ENCODE peak calls at places on chromosomes 5 and 9, in four cellular contexts. One of them, this sample, is unnamed.

GRCh38 chr9:85978496-85978895 is 37.5 kb downstream of the NAA35 start:
- DNase-seq in uterus: no peak
- DNase-seq in GM23338: no peak
- DNase-seq in OCI-LY7: no peak
- DNase-seq in this sample: no peak

GRCh38 chr9:125433461-125434001 is 171.9 kb downstream of the GAPVD1 start:
- DNase-seq in OCI-LY7: no peak
- DNase-seq in GM23338: no peak
- DNase-seq in uterus: no peak
- DNase-seq in this sample: no peak

GRCh38 chr5:97009212-97009898 is 73.5 kb downstream of the LNPEP start:
- DNase-seq in OCI-LY7: peak
- DNase-seq in GM23338: no peak
- DNase-seq in uterus: no peak
- DNase-seq in this sample: no peak

GRCh38 chr9:136996361-136997281 is at the start of gene CLIC3:
- DNase-seq in uterus: no peak
- DNase-seq in OCI-LY7: peak
- DNase-seq in GM23338: peak
- DNase-seq in this sample: no peak

GRCh38 chr5:84149094-84149493 is 235.6 kb downstream of the EDIL3 start:
- DNase-seq in uterus: no peak
- DNase-seq in OCI-LY7: no peak
- DNase-seq in GM23338: peak
- DNase-seq in this sample: no peak

GRCh38 chr9:132849168-132849831 is 28.8 kb downstream of the AK8 start:
- DNase-seq in GM23338: no peak
- DNase-seq in OCI-LY7: no peak
- DNase-seq in uterus: no peak
- DNase-seq in this sample: no peak

GRCh38 chr9:4143951-4144717 is 155.7 kb downstream of the GLIS3 start:
- DNase-seq in uterus: no peak
- DNase-seq in OCI-LY7: no peak
- DNase-seq in GM23338: peak
- DNase-seq in this sample: no peak

GRCh38 chr5:180135128-180135955 is 63.8 kb upstream of the RNF130 start:
- DNase-seq in GM23338: no peak
- DNase-seq in uterus: no peak
- DNase-seq in OCI-LY7: no peak
- DNase-seq in this sample: peak

GRCh38 chr5:99035942-99036341 is 107.1 kb upstream of the CHD1 start:
- DNase-seq in uterus: no peak
- DNase-seq in GM23338: no peak
- DNase-seq in OCI-LY7: no peak
- DNase-seq in this sample: no peak

GRCh38 chr9:89477395-89477794 is 20.5 kb downstream of the SEMA4D start:
- DNase-seq in GM23338: no peak
- DNase-seq in OCI-LY7: no peak
- DNase-seq in uterus: no peak
- DNase-seq in this sample: no peak

GRCh38 chr5:142399899-142400298 is 75.1 kb upstream of the SPRY4 start:
- DNase-seq in uterus: no peak
- DNase-seq in OCI-LY7: no peak
- DNase-seq in GM23338: no peak
- DNase-seq in this sample: no peak

GRCh38 chr9:136899196-136899595 is 12.9 kb downstream of the TRAF2 start:
- DNase-seq in GM23338: no peak
- DNase-seq in OCI-LY7: no peak
- DNase-seq in uterus: no peak
- DNase-seq in this sample: no peak

GRCh38 chr5:16757989-16758501 is 141.2 kb upstream of the RETREG1 start:
- DNase-seq in OCI-LY7: no peak
- DNase-seq in GM23338: no peak
- DNase-seq in uterus: no peak
- DNase-seq in this sample: no peak

GRCh38 chr5:1999794-2000193 is 117.1 kb upstream of the IRX4 start:
- DNase-seq in GM23338: no peak
- DNase-seq in OCI-LY7: no peak
- DNase-seq in uterus: no peak
- DNase-seq in this sample: no peak

GRCh38 chr5:126351138-126351537 is 72.1 kb upstream of the GRAMD2B start:
- DNase-seq in GM23338: no peak
- DNase-seq in OCI-LY7: no peak
- DNase-seq in uterus: no peak
- DNase-seq in this sample: no peak

GRCh38 chr9:111621895-111622480 is 9.1 kb upstream of the DNAJC25 start:
- DNase-seq in uterus: peak
- DNase-seq in OCI-LY7: peak
- DNase-seq in GM23338: peak
- DNase-seq in this sample: no peak

DNA sequence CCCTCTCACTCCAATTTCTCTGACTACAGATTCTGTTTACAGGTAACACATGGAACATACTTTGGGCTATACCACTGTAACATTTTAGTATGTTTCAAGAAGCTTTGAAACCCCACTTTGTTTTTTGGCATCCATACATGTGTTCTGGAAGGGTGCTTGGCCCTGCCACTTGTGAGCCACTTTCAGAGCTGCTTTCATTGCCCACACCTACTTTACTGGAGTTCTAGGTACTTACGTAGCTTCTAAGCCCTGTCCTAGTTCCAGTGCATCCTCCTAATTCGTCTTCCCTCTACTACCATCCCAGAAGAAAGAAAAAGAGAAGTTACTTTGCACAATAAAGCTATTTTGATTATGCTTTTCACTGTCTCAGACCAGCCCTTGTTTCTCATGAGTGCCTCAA is 26.5 kb upstream of the C5orf47 start:
- DNase-seq in uterus: no peak
- DNase-seq in OCI-LY7: no peak
- DNase-seq in GM23338: no peak
- DNase-seq in this sample: no peak
- H3K27ac ChIP-seq in uterus: peak
- H3K27ac ChIP-seq in OCI-LY7: no peak
- H3K27ac ChIP-seq in GM23338: peak
- H3K27ac ChIP-seq in this sample: no peak

GRCh38 chr5:321726-322251 is 275 bp downstream of the AHRR start:
- DNase-seq in OCI-LY7: no peak
- DNase-seq in uterus: no peak
- DNase-seq in GM23338: peak
- DNase-seq in this sample: no peak
- H3K4me3 ChIP-seq in OCI-LY7: no peak
- H3K4me3 ChIP-seq in uterus: peak
- H3K4me3 ChIP-seq in GM23338: peak
- H3K4me3 ChIP-seq in this sample: peak

DNA sequence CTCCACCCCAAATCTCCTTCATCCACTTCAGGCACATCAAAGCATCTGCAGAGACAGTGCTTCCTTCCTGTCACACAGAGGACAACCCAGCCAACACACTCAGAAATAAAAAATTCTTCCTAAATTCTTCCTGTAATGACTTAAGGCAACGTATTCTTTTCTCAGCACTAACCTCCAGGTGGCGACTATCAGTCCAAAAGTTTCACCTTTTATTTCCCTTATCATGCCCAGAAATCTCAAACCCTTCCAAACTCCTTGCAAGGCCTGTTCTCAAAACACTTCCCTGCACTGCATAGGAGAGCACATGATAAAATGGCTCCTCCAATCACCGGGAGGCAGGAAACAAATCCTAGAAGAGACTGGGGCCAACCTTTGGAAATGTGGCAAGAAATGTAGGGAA is 35.1 kb downstream of the SLIT3 start:
- DNase-seq in uterus: no peak
- DNase-seq in OCI-LY7: no peak
- DNase-seq in GM23338: peak
- DNase-seq in this sample: no peak
- TF ChIP-seq CTCF in uterus: no peak
- TF ChIP-seq CTCF in OCI-LY7: peak
- TF ChIP-seq CTCF in GM23338: peak
- TF ChIP-seq CTCF in this sample: no peak

GRCh38 chr9:130935660-130936271 is 3.3 kb downstream of the FIBCD1 start:
- DNase-seq in OCI-LY7: no peak
- DNase-seq in uterus: no peak
- DNase-seq in GM23338: no peak
- DNase-seq in this sample: no peak

GRCh38 chr9:130938184-130938651 is 829 bp downstream of the FIBCD1 start:
- DNase-seq in OCI-LY7: no peak
- DNase-seq in uterus: no peak
- DNase-seq in GM23338: no peak
- DNase-seq in this sample: no peak

GRCh38 chr9:130934702-130935659 is 4.1 kb downstream of the FIBCD1 start:
- DNase-seq in GM23338: no peak
- DNase-seq in uterus: no peak
- DNase-seq in OCI-LY7: no peak
- DNase-seq in this sample: no peak

GRCh38 chr9:130937146-130938076 is 1.6 kb downstream of the FIBCD1 start:
- DNase-seq in uterus: no peak
- DNase-seq in OCI-LY7: no peak
- DNase-seq in GM23338: no peak
- DNase-seq in this sample: no peak

GRCh38 chr9:130936285-130937117 is 2.5 kb downstream of the FIBCD1 start:
- DNase-seq in uterus: no peak
- DNase-seq in GM23338: peak
- DNase-seq in OCI-LY7: no peak
- DNase-seq in this sample: peak
- H3K27ac ChIP-seq in uterus: no peak
- H3K27ac ChIP-seq in GM23338: no peak
- H3K27ac ChIP-seq in OCI-LY7: no peak
- H3K27ac ChIP-seq in this sample: peak

GRCh38 chr5:31854625-31855526 is 215.9 kb downstream of the PDZD2 start:
- DNase-seq in uterus: peak
- DNase-seq in OCI-LY7: no peak
- DNase-seq in GM23338: peak
- DNase-seq in this sample: peak
- H3K4me3 ChIP-seq in uterus: peak
- H3K4me3 ChIP-seq in OCI-LY7: no peak
- H3K4me3 ChIP-seq in GM23338: peak
- H3K4me3 ChIP-seq in this sample: peak

GRCh38 chr5:42908086-42908485 is 96.4 kb upstream of the SELENOP start:
- DNase-seq in uterus: no peak
- DNase-seq in OCI-LY7: no peak
- DNase-seq in GM23338: no peak
- DNase-seq in this sample: no peak

GRCh38 chr5:42915306-42915866 is 103.7 kb upstream of the SELENOP start:
- DNase-seq in uterus: no peak
- DNase-seq in OCI-LY7: no peak
- DNase-seq in GM23338: no peak
- DNase-seq in this sample: no peak

GRCh38 chr5:42908509-42909488 is 97.1 kb upstream of the SELENOP start:
- DNase-seq in uterus: peak
- DNase-seq in OCI-LY7: peak
- DNase-seq in GM23338: peak
- DNase-seq in this sample: peak

GRCh38 chr5:42912184-42912766 is 100.6 kb upstream of the SELENOP start:
- DNase-seq in GM23338: peak
- DNase-seq in OCI-LY7: peak
- DNase-seq in uterus: no peak
- DNase-seq in this sample: no peak
- TF ChIP-seq CTCF in GM23338: peak
- TF ChIP-seq CTCF in OCI-LY7: peak
- TF ChIP-seq CTCF in uterus: no peak
- TF ChIP-seq CTCF in this sample: no peak

GRCh38 chr9:79023134-79023577 is 548.6 kb upstream of the TLE4 start:
- DNase-seq in uterus: no peak
- DNase-seq in GM23338: no peak
- DNase-seq in OCI-LY7: no peak
- DNase-seq in this sample: no peak
- H3K27ac ChIP-seq in uterus: no peak
- H3K27ac ChIP-seq in GM23338: no peak
- H3K27ac ChIP-seq in OCI-LY7: no peak
- H3K27ac ChIP-seq in this sample: no peak